ENCODE peak calls at places on chromosomes 2 and 18, in eight cellular contexts. O, Q, U, N, H, C, D and P are unnamed samples.

GRCh38 chr2:108080177-108080576 is 93.9 kb downstream of the SLC5A7 start:
- DNase-seq in O (no peak), Q (no peak), U (no peak), N (no peak), H (no peak), C (no peak), D (no peak), P (no peak)

GRCh38 chr18:75162467-75162866 is 46.5 kb downstream of the PTGR3 start:
- DNase-seq in O (no peak), Q (no peak), U (no peak), N (no peak), H (no peak), C (peak), D (no peak), P (no peak)

GRCh38 chr2:74373189-74373588 is 6.9 kb downstream of the DCTN1 start:
- DNase-seq in O (no peak), Q (no peak), U (no peak), N (no peak), H (no peak), C (no peak), D (peak), P (peak)

GRCh38 chr2:69013123-69013836 is at the start of gene ANTXR1:
- DNase-seq in O (no peak), Q (peak), U (peak), N (no peak), H (no peak), C (peak), D (peak), P (peak)

GRCh38 chr2:104406273-104406726 is 447.6 kb upstream of the POU3F3 start:
- DNase-seq in O (no peak), Q (peak), U (no peak), N (no peak), H (no peak), C (no peak), D (no peak), P (no peak)

GRCh38 chr18:57863706-57864105 is 60.6 kb upstream of the ATP8B1 start:
- DNase-seq in O (no peak), Q (no peak), U (no peak), N (no peak), H (no peak), C (no peak), D (no peak), P (no peak)

GRCh38 chr18:7844017-7844416 is 276.9 kb downstream of the PTPRM start:
- DNase-seq in O (no peak), Q (no peak), U (no peak), N (no peak), H (no peak), C (no peak), D (no peak), P (no peak)

GRCh38 chr2:45647346-45647745 is 4.1 kb upstream of the PRKCE start:
- DNase-seq in O (no peak), Q (no peak), U (no peak), N (no peak), H (no peak), C (no peak), D (no peak), P (no peak)

GRCh38 chr2:23505984-23506380 is 121.0 kb downstream of the KLHL29 start:
- DNase-seq in O (no peak), Q (no peak), U (no peak), N (no peak), H (no peak), C (no peak), D (no peak), P (peak)

GRCh38 chr2:210445116-210445707 is 31.3 kb downstream of the LANCL1 start:
- DNase-seq in O (no peak), Q (no peak), U (no peak), N (no peak), H (no peak), C (peak), D (no peak), P (peak)

GRCh38 chr2:149525323-149525722 is 62.3 kb downstream of the MMADHC start:
- DNase-seq in O (no peak), Q (no peak), U (no peak), N (no peak), H (no peak), C (no peak), D (no peak), P (no peak)

GRCh38 chr2:186126181-186126580 is 359.9 kb upstream of the ZC3H15 start:
- DNase-seq in O (no peak), Q (no peak), U (no peak), N (no peak), H (no peak), C (no peak), D (no peak), P (no peak)

GRCh38 chr2:177740718-177741117 is 331.9 kb downstream of the PDE11A start:
- DNase-seq in O (no peak), Q (no peak), U (no peak), N (no peak), H (no peak), C (no peak), D (no peak), P (no peak)

GRCh38 chr2:234116050-234116449 is 65.5 kb downstream of the SPP2 start:
- DNase-seq in O (no peak), Q (no peak), U (no peak), N (no peak), H (no peak), C (peak), D (no peak), P (no peak)

GRCh38 chr2:241968417-241968816 is 98.9 kb downstream of the RTP5 start:
- DNase-seq in O (no peak), Q (no peak), U (no peak), N (no peak), H (no peak), C (no peak), D (no peak), P (no peak)

GRCh38 chr2:85539361-85540130 is 578 bp downstream of the MAT2A start:
- DNase-seq in O (peak), Q (peak), U (no peak), N (no peak), H (peak), C (peak), D (no peak), P (peak)

GRCh38 chr2:6538607-6539006 is 327.1 kb downstream of the CMPK2 start:
- DNase-seq in O (no peak), Q (no peak), U (no peak), N (no peak), H (no peak), C (no peak), D (no peak), P (no peak)

GRCh38 chr18:76573325-76574025 is 78.4 kb upstream of the ZNF516 start:
- DNase-seq in O (no peak), Q (no peak), U (no peak), N (no peak), H (no peak), C (peak), D (no peak), P (peak)

GRCh38 chr2:44952143-44952805 is 10.8 kb downstream of the SIX3 start:
- DNase-seq in O (no peak), Q (no peak), U (no peak), N (peak), H (no peak), C (peak), D (peak), P (peak)

GRCh38 chr2:74554821-74555531 is 456 bp downstream of the DOK1 start:
- DNase-seq in O (peak), Q (no peak), U (no peak), N (no peak), H (no peak), C (peak), D (peak), P (peak)

GRCh38 chr2:144430722-144431163 is 89.2 kb downstream of the ZEB2 start:
- DNase-seq in O (no peak), Q (no peak), U (peak), N (no peak), H (no peak), C (no peak), D (peak), P (no peak)

GRCh38 chr2:165219491-165219890 is 15.6 kb upstream of the SCN3A start:
- DNase-seq in O (no peak), Q (no peak), U (no peak), N (no peak), H (no peak), C (no peak), D (no peak), P (no peak)

GRCh38 chr2:18598848-18599484 is 9.6 kb upstream of the NT5C1B start:
- DNase-seq in O (no peak), Q (no peak), U (no peak), N (no peak), H (no peak), C (no peak), D (no peak), P (no peak)

GRCh38 chr18:23154823-23155517 is 19.7 kb downstream of the CABLES1 start:
- DNase-seq in O (no peak), Q (no peak), U (no peak), N (no peak), H (no peak), C (no peak), D (no peak), P (no peak)

GRCh38 chr2:170339324-170339723 is 161.4 kb downstream of the MYO3B start:
- DNase-seq in O (no peak), Q (no peak), U (no peak), N (no peak), H (no peak), C (no peak), D (no peak), P (no peak)

GRCh38 chr2:25566694-25567093 is 106.7 kb downstream of the DTNB start:
- DNase-seq in O (no peak), Q (no peak), U (no peak), N (no peak), H (no peak), C (no peak), D (no peak), P (peak)

GRCh38 chr18:137327-137726 is 21.0 kb upstream of the USP14 start:
- DNase-seq in O (no peak), Q (no peak), U (no peak), N (no peak), H (no peak), C (no peak), D (no peak), P (no peak)

GRCh38 chr2:226981731-226982373 is 146.0 kb downstream of the RHBDD1 start:
- DNase-seq in O (no peak), Q (no peak), U (no peak), N (no peak), H (no peak), C (no peak), D (no peak), P (no peak)

GRCh38 chr2:55048514-55048924 is 1.7 kb downstream of the RTN4 start:
- DNase-seq in O (no peak), Q (peak), U (no peak), N (no peak), H (no peak), C (peak), D (no peak), P (no peak)

GRCh38 chr2:231308631-231309414 is 86.7 kb upstream of the B3GNT7 start:
- DNase-seq in O (no peak), Q (no peak), U (no peak), N (no peak), H (no peak), C (peak), D (no peak), P (peak)

GRCh38 chr18:50674307-50674706 is 114.4 kb downstream of the MAPK4 start:
- DNase-seq in O (no peak), Q (no peak), U (no peak), N (no peak), H (no peak), C (no peak), D (no peak), P (no peak)

GRCh38 chr18:29096380-29096779 is 919.5 kb upstream of the CDH2 start:
- DNase-seq in O (no peak), Q (no peak), U (no peak), N (no peak), H (no peak), C (no peak), D (no peak), P (no peak)

GRCh38 chr2:28681216-28681981 is 70.2 kb upstream of the PPP1CB start:
- DNase-seq in O (peak), Q (no peak), U (no peak), N (peak), H (peak), C (peak), D (no peak), P (no peak)

GRCh38 chr2:224217962-224218347 is 178.9 kb upstream of the SERPINE2 start:
- DNase-seq in O (no peak), Q (no peak), U (peak), N (no peak), H (no peak), C (no peak), D (no peak), P (peak)

GRCh38 chr2:241321911-241322310 is 6.2 kb downstream of the SEPTIN2 start:
- DNase-seq in O (no peak), Q (no peak), U (no peak), N (no peak), H (no peak), C (no peak), D (no peak), P (no peak)

GRCh38 chr2:189002079-189002478 is 27.9 kb downstream of the COL3A1 start:
- DNase-seq in O (no peak), Q (no peak), U (no peak), N (no peak), H (no peak), C (no peak), D (no peak), P (no peak)

GRCh38 chr2:231094671-231095346 is 30.0 kb downstream of the HTR2B start:
- DNase-seq in O (no peak), Q (no peak), U (no peak), N (no peak), H (no peak), C (no peak), D (no peak), P (no peak)